ENCODE peak calls at places on chromosomes 11 and 22, in six cellular contexts. One of them, this sample, is unnamed.

GRCh38 chr11:8807544-8808225 is 103.3 kb upstream of the AKIP1 start:
- DNase-seq in GM12865: no peak
- DNase-seq in lung: no peak
- DNase-seq in lower lobe of right lung: no peak
- DNase-seq in esophagus squamous epithelium: no peak
- DNase-seq in IMR-90: peak
- DNase-seq in this sample: peak

GRCh38 chr11:59212744-59213573 is at the start of gene MPEG1:
- DNase-seq in GM12865: peak
- DNase-seq in lung: no peak
- DNase-seq in lower lobe of right lung: no peak
- DNase-seq in esophagus squamous epithelium: no peak
- DNase-seq in IMR-90: no peak
- DNase-seq in this sample: no peak

GRCh38 chr11:117492578-117493251 is 165.1 kb downstream of the CEP164 start:
- DNase-seq in GM12865: no peak
- DNase-seq in lung: no peak
- DNase-seq in lower lobe of right lung: no peak
- DNase-seq in esophagus squamous epithelium: no peak
- DNase-seq in IMR-90: no peak
- DNase-seq in this sample: no peak

GRCh38 chr11:236774-237767 is at the start of gene PSMD13:
- DNase-seq in GM12865: peak
- DNase-seq in lung: peak
- DNase-seq in lower lobe of right lung: peak
- DNase-seq in esophagus squamous epithelium: peak
- DNase-seq in IMR-90: peak
- DNase-seq in this sample: peak

GRCh38 chr11:102783720-102784119 is 3.3 kb upstream of the MMP10 start:
- DNase-seq in GM12865: no peak
- DNase-seq in lung: no peak
- DNase-seq in lower lobe of right lung: no peak
- DNase-seq in esophagus squamous epithelium: no peak
- DNase-seq in IMR-90: no peak
- DNase-seq in this sample: no peak

GRCh38 chr22:45828836-45829235 is 148.1 kb downstream of the WNT7B start:
- DNase-seq in GM12865: no peak
- DNase-seq in lung: no peak
- DNase-seq in lower lobe of right lung: no peak
- DNase-seq in esophagus squamous epithelium: no peak
- DNase-seq in IMR-90: peak
- DNase-seq in this sample: peak

GRCh38 chr22:40313007-40313406 is 33.3 kb upstream of the ADSL start:
- DNase-seq in GM12865: no peak
- DNase-seq in lung: no peak
- DNase-seq in lower lobe of right lung: no peak
- DNase-seq in esophagus squamous epithelium: no peak
- DNase-seq in IMR-90: no peak
- DNase-seq in this sample: no peak

GRCh38 chr22:33957086-33957485 is 36.8 kb upstream of the LARGE1 start:
- DNase-seq in GM12865: no peak
- DNase-seq in lung: no peak
- DNase-seq in lower lobe of right lung: no peak
- DNase-seq in esophagus squamous epithelium: no peak
- DNase-seq in IMR-90: no peak
- DNase-seq in this sample: no peak

GRCh38 chr11:62497132-62497915 is 49.3 kb downstream of the AHNAK start:
- DNase-seq in GM12865: peak
- DNase-seq in lung: no peak
- DNase-seq in lower lobe of right lung: no peak
- DNase-seq in esophagus squamous epithelium: no peak
- DNase-seq in IMR-90: peak
- DNase-seq in this sample: peak

GRCh38 chr11:47051217-47051616 is 114.7 kb downstream of the CSTPP1 start:
- DNase-seq in GM12865: no peak
- DNase-seq in lung: no peak
- DNase-seq in lower lobe of right lung: no peak
- DNase-seq in esophagus squamous epithelium: no peak
- DNase-seq in IMR-90: peak
- DNase-seq in this sample: no peak

GRCh38 chr11:104918113-104918824 is 20.0 kb upstream of the CASP12 start:
- DNase-seq in GM12865: no peak
- DNase-seq in lung: no peak
- DNase-seq in lower lobe of right lung: no peak
- DNase-seq in esophagus squamous epithelium: no peak
- DNase-seq in IMR-90: peak
- DNase-seq in this sample: peak

GRCh38 chr11:6631356-6631890 is 12.2 kb upstream of the TPP1 start:
- DNase-seq in GM12865: no peak
- DNase-seq in lung: no peak
- DNase-seq in lower lobe of right lung: no peak
- DNase-seq in esophagus squamous epithelium: no peak
- DNase-seq in IMR-90: no peak
- DNase-seq in this sample: no peak

GRCh38 chr11:117814766-117815261 is 9.7 kb downstream of the FXYD2 start:
- DNase-seq in GM12865: peak
- DNase-seq in lung: peak
- DNase-seq in lower lobe of right lung: peak
- DNase-seq in esophagus squamous epithelium: no peak
- DNase-seq in IMR-90: no peak
- DNase-seq in this sample: no peak

GRCh38 chr11:889261-889660 is 21.3 kb downstream of the CHID1 start:
- DNase-seq in GM12865: no peak
- DNase-seq in lung: no peak
- DNase-seq in lower lobe of right lung: no peak
- DNase-seq in esophagus squamous epithelium: no peak
- DNase-seq in IMR-90: no peak
- DNase-seq in this sample: no peak

GRCh38 chr22:36467946-36468345 is 13.5 kb downstream of the TXN2 start:
- DNase-seq in GM12865: no peak
- DNase-seq in lung: no peak
- DNase-seq in lower lobe of right lung: no peak
- DNase-seq in esophagus squamous epithelium: no peak
- DNase-seq in IMR-90: peak
- DNase-seq in this sample: peak

GRCh38 chr11:132632641-132633124 is 899.6 kb downstream of the OPCML start:
- DNase-seq in GM12865: peak
- DNase-seq in lung: no peak
- DNase-seq in lower lobe of right lung: no peak
- DNase-seq in esophagus squamous epithelium: no peak
- DNase-seq in IMR-90: peak
- DNase-seq in this sample: peak

DNA sequence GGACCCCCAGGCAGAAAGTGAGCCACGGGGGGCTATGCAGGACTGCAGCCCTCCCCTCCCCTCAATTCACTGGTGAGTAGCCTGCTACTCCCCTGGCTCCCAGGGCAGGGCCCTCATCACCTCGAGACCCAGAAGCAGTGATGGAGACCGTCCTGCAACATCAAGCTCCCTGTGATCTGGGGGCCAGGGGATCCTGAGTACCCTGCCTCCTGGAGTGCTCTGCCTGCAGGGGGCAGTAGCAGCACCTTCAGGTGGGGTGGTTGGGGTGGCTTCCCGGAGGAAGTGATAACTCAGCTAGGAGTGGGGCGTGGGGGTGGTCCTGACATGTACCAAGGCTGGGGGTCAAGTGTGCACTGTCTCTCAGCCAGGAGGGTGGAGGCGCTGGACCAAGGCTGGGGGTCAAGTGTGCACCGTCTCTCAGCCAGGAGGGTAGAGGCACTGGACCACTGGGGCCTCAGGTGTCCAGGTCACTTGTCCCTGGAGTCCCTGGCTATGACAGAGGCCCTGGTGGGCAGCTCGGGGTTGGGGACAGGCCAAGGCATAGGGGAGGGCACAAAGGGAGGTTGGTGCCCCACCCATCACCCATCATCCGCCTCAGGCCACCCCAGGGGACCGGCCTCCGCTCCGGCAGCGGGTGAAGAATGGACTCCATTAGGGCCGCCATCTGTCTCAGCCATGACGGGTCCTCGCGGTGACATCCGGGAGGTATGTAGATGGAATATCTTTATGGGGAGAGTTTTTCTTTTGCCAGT is 9.4 kb downstream of the RTN4R start:
- DNase-seq in GM12865: peak
- DNase-seq in lung: no peak
- DNase-seq in lower lobe of right lung: no peak
- DNase-seq in esophagus squamous epithelium: no peak
- DNase-seq in IMR-90: no peak
- DNase-seq in this sample: no peak
- TF ChIP-seq CTCF in GM12865: peak
- TF ChIP-seq CTCF in lung: no peak
- TF ChIP-seq CTCF in lower lobe of right lung: no peak
- TF ChIP-seq CTCF in esophagus squamous epithelium: no peak
- TF ChIP-seq CTCF in IMR-90: peak
- TF ChIP-seq CTCF in this sample: peak

DNA sequence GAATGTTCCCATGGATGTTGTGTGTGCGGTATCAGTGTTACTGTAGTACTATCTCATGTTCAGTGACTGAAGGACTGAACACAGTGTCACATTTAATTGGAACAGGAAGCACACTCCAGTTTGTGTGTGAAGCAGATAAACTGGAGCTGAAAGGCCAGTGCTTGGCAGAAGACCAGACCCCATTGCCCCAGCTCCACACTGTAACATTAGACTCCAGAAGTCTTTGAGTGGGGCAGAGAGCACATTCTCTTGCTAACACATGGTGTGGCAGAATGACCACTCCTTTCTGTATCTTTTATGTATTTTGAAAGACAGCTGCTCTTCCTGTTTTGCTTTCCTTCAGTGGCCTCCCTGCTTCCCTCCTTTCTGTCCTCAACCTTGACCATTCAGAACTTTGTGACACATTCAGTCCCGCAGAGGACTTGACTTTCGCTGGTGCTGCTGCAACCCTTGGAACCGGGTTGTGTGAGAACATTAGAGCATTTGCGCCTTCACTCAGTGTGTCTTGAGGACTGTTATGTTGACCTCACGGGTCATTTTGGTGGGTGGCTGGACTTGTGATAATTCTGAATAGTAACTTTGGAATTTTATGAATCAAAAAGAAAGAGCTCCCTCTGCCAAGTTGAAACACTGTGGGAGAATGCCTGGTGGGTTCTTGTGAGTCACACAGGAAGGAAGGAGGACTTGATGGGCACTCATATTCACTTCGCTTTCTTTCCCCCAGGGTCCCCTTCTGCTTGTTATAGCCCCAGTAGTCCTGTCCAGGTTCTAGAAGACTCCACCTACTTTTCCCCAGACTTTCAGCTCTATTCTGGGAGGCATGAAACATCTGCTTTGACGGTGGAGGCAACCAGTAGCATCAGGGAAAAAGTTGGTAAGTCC is 26.4 kb downstream of the AMOTL1 start:
- DNase-seq in GM12865: no peak
- DNase-seq in lung: peak
- DNase-seq in lower lobe of right lung: peak
- DNase-seq in esophagus squamous epithelium: no peak
- DNase-seq in IMR-90: peak
- DNase-seq in this sample: peak
- H3K4me3 ChIP-seq in GM12865: no peak
- H3K4me3 ChIP-seq in lung: no peak
- H3K4me3 ChIP-seq in lower lobe of right lung: no peak
- H3K4me3 ChIP-seq in esophagus squamous epithelium: no peak
- H3K4me3 ChIP-seq in IMR-90: peak
- H3K4me3 ChIP-seq in this sample: peak

GRCh38 chr22:47275479-47276218 is 513.2 kb downstream of the TBC1D22A start:
- DNase-seq in GM12865: no peak
- DNase-seq in lung: no peak
- DNase-seq in lower lobe of right lung: no peak
- DNase-seq in esophagus squamous epithelium: no peak
- DNase-seq in IMR-90: no peak
- DNase-seq in this sample: peak
- TF ChIP-seq CTCF in GM12865: no peak
- TF ChIP-seq CTCF in lung: no peak
- TF ChIP-seq CTCF in lower lobe of right lung: no peak
- TF ChIP-seq CTCF in esophagus squamous epithelium: no peak
- TF ChIP-seq CTCF in IMR-90: no peak
- TF ChIP-seq CTCF in this sample: no peak

GRCh38 chr22:25922141-25922540 is 180.2 kb downstream of the MYO18B start:
- DNase-seq in GM12865: no peak
- DNase-seq in lung: no peak
- DNase-seq in lower lobe of right lung: no peak
- DNase-seq in esophagus squamous epithelium: no peak
- DNase-seq in IMR-90: no peak
- DNase-seq in this sample: no peak

GRCh38 chr22:25929479-25929878 is 187.5 kb downstream of the MYO18B start:
- DNase-seq in GM12865: no peak
- DNase-seq in lung: no peak
- DNase-seq in lower lobe of right lung: no peak
- DNase-seq in esophagus squamous epithelium: no peak
- DNase-seq in IMR-90: no peak
- DNase-seq in this sample: no peak

GRCh38 chr22:25928038-25928437 is 186.1 kb downstream of the MYO18B start:
- DNase-seq in GM12865: no peak
- DNase-seq in lung: no peak
- DNase-seq in lower lobe of right lung: no peak
- DNase-seq in esophagus squamous epithelium: no peak
- DNase-seq in IMR-90: no peak
- DNase-seq in this sample: no peak

GRCh38 chr22:25919452-25919851 is 177.5 kb downstream of the MYO18B start:
- DNase-seq in GM12865: no peak
- DNase-seq in lung: no peak
- DNase-seq in lower lobe of right lung: no peak
- DNase-seq in esophagus squamous epithelium: no peak
- DNase-seq in IMR-90: no peak
- DNase-seq in this sample: no peak

DNA sequence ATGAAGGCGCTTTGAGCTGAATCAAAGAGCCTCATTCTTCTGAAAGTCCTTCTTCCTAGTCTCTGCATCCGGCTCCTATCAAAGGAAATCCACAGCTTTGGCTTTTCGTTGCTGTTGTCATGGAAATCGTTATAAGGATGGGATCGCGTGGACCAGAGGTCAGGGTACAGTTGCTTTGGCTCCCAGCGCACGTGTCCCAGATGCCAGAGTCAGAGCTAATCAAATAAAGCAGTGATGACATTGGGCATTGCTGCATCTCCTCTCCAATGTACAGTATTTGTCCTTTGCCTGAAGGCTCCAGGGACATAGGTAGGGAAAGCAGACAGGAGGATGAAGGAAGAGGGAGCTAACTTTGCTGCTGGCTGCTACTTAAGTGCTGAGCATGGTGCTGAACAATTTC is 182.0 kb downstream of the MYO18B start:
- DNase-seq in GM12865: no peak
- DNase-seq in lung: no peak
- DNase-seq in lower lobe of right lung: no peak
- DNase-seq in esophagus squamous epithelium: no peak
- DNase-seq in IMR-90: no peak
- DNase-seq in this sample: no peak
- H3K4me3 ChIP-seq in GM12865: no peak
- H3K4me3 ChIP-seq in lung: no peak
- H3K4me3 ChIP-seq in lower lobe of right lung: no peak
- H3K4me3 ChIP-seq in esophagus squamous epithelium: no peak
- H3K4me3 ChIP-seq in IMR-90: no peak
- H3K4me3 ChIP-seq in this sample: no peak

GRCh38 chr11:2088746-2089535 is 50.2 kb downstream of the IGF2 start:
- DNase-seq in GM12865: no peak
- DNase-seq in lung: no peak
- DNase-seq in lower lobe of right lung: peak
- DNase-seq in esophagus squamous epithelium: no peak
- DNase-seq in IMR-90: no peak
- DNase-seq in this sample: no peak
- TF ChIP-seq CTCF in GM12865: no peak
- TF ChIP-seq CTCF in lung: no peak
- TF ChIP-seq CTCF in lower lobe of right lung: no peak
- TF ChIP-seq CTCF in esophagus squamous epithelium: no peak
- TF ChIP-seq CTCF in IMR-90: no peak
- TF ChIP-seq CTCF in this sample: no peak

GRCh38 chr22:20979940-20980453 is 2.1 kb upstream of the LZTR1 start:
- DNase-seq in GM12865: no peak
- DNase-seq in lung: no peak
- DNase-seq in lower lobe of right lung: no peak
- DNase-seq in esophagus squamous epithelium: no peak
- DNase-seq in IMR-90: no peak
- DNase-seq in this sample: no peak
- H3K4me3 ChIP-seq in GM12865: no peak
- H3K4me3 ChIP-seq in lung: no peak
- H3K4me3 ChIP-seq in lower lobe of right lung: peak
- H3K4me3 ChIP-seq in esophagus squamous epithelium: peak
- H3K4me3 ChIP-seq in IMR-90: no peak
- H3K4me3 ChIP-seq in this sample: peak

This sample was measured in foreskin fibroblast.